ENCODE peak calls at places on chromosomes 3 and 15, in seven cellular contexts. D, K, Y, O, H, Z and Q are unnamed samples.

GRCh38 chr3:33482126-33482525 is 41.9 kb upstream of the UBP1 start:
- DNase-seq in O (no peak), K (no peak), Z (no peak), D (peak; percentile 17), H (no peak), Y (peak; percentile 15), Q (peak; percentile 48)

GRCh38 chr3:68504185-68504584 is 428.2 kb downstream of the TAFA4 start:
- DNase-seq in O (no peak), D (no peak), Y (no peak), K (no peak), Z (peak; percentile 49), H (no peak), Q (no peak)

GRCh38 chr15:68407141-68407885 is 24.6 kb downstream of the ITGA11 start:
- DNase-seq in K (no peak), Z (peak; percentile 24), H (peak; percentile 24), O (no peak), D (no peak), Y (no peak), Q (no peak)

GRCh38 chr3:181564222-181564621 is 147.5 kb upstream of the SOX2 start:
- DNase-seq in Y (peak; percentile 16), K (no peak), H (no peak), O (no peak), Z (no peak), D (no peak), Q (no peak)

GRCh38 chr3:50689558-50689957 is 14.8 kb downstream of the DOCK3 start:
- DNase-seq in Y (no peak), Z (no peak), O (no peak), D (no peak), H (no peak), K (no peak), Q (no peak)

GRCh38 chr3:14876942-14877341 is 58.2 kb downstream of the FGD5 start:
- DNase-seq in D (no peak), K (peak; percentile 43), Z (peak; percentile 32), Y (no peak), O (peak; percentile 87), H (peak; percentile 81), Q (no peak)

GRCh38 chr3:191345334-191345733 is 15.0 kb upstream of the UTS2B start:
- DNase-seq in O (no peak), D (no peak), K (no peak), H (no peak), Z (no peak), Y (no peak), Q (no peak)

GRCh38 chr3:198107840-198108734 is 148.1 kb downstream of the LMLN start:
- DNase-seq in D (no peak), K (no peak), Y (no peak), Z (no peak), H (no peak), O (no peak), Q (no peak)

GRCh38 chr3:126342991-126343661 is 14.1 kb downstream of the KLF15 start:
- DNase-seq in K (no peak), H (peak; percentile 21), O (peak; percentile 6), Y (no peak), D (no peak), Z (peak; percentile 86), Q (no peak)

GRCh38 chr3:66021731-66022131 is 17.0 kb downstream of the MAGI1 start:
- DNase-seq in O (no peak), K (no peak), Z (peak; percentile 55), D (no peak), H (no peak), Y (peak; percentile 27), Q (peak; percentile 32)

GRCh38 chr3:15114466-15115358 is 15.8 kb upstream of the RBSN start:
- DNase-seq in K (no peak), Y (no peak), H (no peak), O (no peak), D (no peak), Z (no peak), Q (no peak)

GRCh38 chr3:159273608-159274007 is 471.8 kb downstream of the MFSD1 start:
- DNase-seq in Z (peak; percentile 90), H (no peak), D (no peak), Y (peak; percentile 70), K (peak; percentile 44), O (no peak), Q (no peak)

GRCh38 chr3:188267790-188268333 is 113.9 kb downstream of the LPP start:
- DNase-seq in Z (no peak), H (no peak), O (no peak), K (no peak), D (no peak), Y (no peak), Q (no peak)

GRCh38 chr3:126412841-126413692 is 18.4 kb downstream of the CFAP100 start:
- DNase-seq in K (no peak), Y (no peak), O (no peak), Z (peak; percentile 37), D (no peak), H (peak; percentile 22), Q (no peak)

GRCh38 chr3:121976727-121977126 is 45.3 kb downstream of the ILDR1 start:
- DNase-seq in O (no peak), K (no peak), D (no peak), H (no peak), Y (no peak), Z (no peak), Q (no peak)

DNA sequence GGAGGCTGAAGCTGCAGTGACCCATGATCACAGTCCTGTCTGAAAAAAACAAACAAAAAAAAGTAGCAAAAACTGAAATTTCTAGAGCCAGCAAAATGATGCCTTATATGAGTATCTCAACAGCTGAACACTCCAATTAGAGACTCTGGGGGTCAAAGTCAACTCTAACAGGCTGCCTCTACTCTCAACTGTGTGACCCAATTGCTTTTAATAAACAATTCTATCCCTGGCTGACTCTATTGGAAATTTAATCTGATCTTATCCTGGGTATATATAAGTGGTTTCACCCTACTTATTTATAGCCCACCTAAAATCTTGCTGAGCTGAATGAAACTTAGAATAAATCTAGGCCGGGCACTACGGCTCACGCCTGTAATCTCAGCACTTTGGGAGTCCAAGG is 29.0 kb downstream of the SMARCC1 start:
- DNase-seq in Z (no peak), D (no peak), Y (no peak), H (no peak), K (no peak), O (no peak), Q (no peak)
- TF ChIP-seq CTCF in Z (no peak), D (no peak), Y (no peak), H (no peak), K (no peak), O (no peak), Q (no peak)

GRCh38 chr3:9903238-9903624 is 583 bp downstream of the IL17RE start:
- DNase-seq in Y (peak; percentile 44), D (no peak), Z (no peak), K (no peak), O (no peak), H (no peak), Q (no peak)
- H3K4me3 ChIP-seq in Y (peak overlapping the region; percentile 22), D (no peak overlapping the region), Z (no peak overlapping the region), K (no peak overlapping the region), O (peak overlapping the region; percentile 42), H (peak overlapping the region; percentile 27), Q (peak overlapping the region; percentile 41)

DNA sequence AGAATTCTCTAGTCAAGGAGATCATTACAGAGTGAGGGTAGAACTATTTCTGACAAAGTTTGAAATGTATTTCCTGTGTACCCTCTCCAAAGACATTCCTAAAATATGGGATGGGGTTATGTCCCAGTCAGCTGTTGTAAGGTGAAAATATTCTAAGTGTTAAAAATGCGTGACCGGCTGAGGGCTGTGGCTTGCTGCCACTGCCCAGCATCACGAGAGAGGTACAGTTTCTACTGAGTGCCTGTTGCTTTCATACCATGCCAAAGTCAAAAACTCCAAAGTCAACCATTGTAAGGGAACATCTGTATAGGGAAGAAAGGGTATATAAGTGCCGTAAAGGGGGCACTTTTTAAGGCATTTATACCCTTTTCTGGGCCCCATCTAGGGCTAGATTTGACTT is 30.9 kb downstream of the MAP6D1 start:
- DNase-seq in K (no peak), O (no peak), Z (no peak), H (no peak), D (no peak), Y (no peak), Q (no peak)
- TF ChIP-seq CTCF in K (no peak), O (no peak), Z (no peak), H (no peak), D (no peak), Y (no peak), Q (no peak)

GRCh38 chr15:79051941-79052731 is 38.4 kb downstream of the RASGRF1 start:
- DNase-seq in Z (no peak), O (no peak), K (no peak), H (no peak), Y (no peak), D (no peak), Q (no peak)
- H3K4me3 ChIP-seq in Z (no peak overlapping the region), O (no peak overlapping the region), K (no peak overlapping the region), H (no peak overlapping the region), Y (no peak overlapping the region), D (no peak overlapping the region), Q (no peak overlapping the region)

DNA sequence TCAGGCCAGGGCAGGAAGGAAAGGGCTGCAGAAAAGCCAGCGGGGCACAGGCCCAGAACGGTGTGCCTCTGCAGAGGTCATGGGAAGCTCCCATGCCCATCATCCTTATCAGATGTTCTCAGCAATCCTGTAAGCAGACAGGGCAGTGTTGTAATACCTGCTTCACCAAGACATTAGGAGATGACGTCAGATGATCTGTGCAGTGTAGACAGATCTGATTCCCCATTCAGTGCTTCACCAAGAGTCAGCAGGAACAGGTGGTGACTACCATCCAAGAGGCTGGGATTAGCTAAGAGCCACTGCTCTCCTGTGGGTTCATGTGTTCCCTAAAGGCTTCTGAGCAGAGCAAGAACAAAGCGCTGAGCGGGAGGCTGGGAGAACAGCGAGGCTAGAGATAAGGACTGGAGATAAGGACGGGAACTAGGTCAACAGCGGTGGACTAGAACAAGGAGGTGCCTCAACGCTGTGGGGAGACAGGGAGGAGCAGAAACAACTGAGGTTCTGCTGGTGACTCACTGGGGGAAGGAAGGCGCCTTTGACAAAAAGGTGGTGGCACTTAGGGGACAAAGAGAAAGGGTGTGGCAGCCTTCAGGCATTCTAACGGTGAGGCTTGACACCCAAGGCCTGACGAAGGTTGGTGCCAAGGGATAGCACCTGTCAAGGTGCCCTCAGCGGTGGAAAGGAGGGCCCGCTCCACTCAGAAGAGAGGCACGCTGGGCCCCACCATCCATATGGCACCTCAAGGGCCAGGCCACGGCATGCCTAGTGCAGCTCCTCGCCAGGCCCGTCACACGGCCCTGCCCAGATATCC is 28.4 kb downstream of the CCDC12 start:
- DNase-seq in K (peak; percentile 85), Z (peak; percentile 83), Y (peak; percentile 76), H (peak; percentile 87), O (peak; percentile 86), D (no peak), Q (peak; percentile 59)
- TF ChIP-seq CTCF in K (no peak), Z (no peak), Y (no peak), H (no peak), O (no peak), D (no peak), Q (no peak)

GRCh38 chr3:76310059-76310458 is 524.7 kb upstream of the ZNF717 start:
- DNase-seq in Y (no peak), D (no peak), Z (no peak), K (no peak), H (no peak), O (no peak), Q (no peak)
- H3K4me3 ChIP-seq in Y (no peak overlapping the region), D (no peak overlapping the region), Z (no peak overlapping the region), K (no peak overlapping the region), H (no peak overlapping the region), O (no peak overlapping the region), Q (no peak overlapping the region)